ENCODE peak calls at places on chromosomes 12 and 14, in seven cellular contexts. M is uterus; X is mucosa of descending colon; Z is effector memory CD4-positive, alpha-beta T cell; U is WERI-Rb-1; C is heart left ventricle; A is endothelial cell of umbilical vein. Y is an unnamed sample. For H3K36me3, the result is how much of the 10 kb centered on the place peaks cover.

GRCh38 chr12:101027200-101027599 is 182.8 kb downstream of the SLC5A8 start:
- DNase-seq in M (no peak), U (peak), X (no peak), A (no peak), Z (no peak), C (no peak), Y (peak)

GRCh38 chr12:88947486-88948043 is 367.3 kb upstream of the KITLG start:
- DNase-seq in Z (no peak), A (no peak), X (no peak), U (no peak), C (no peak), M (no peak), Y (no peak)

GRCh38 chr12:14261096-14261495 is 104.4 kb upstream of the ATF7IP start:
- DNase-seq in A (no peak), M (peak), C (peak), U (no peak), Z (no peak), X (peak), Y (peak)

GRCh38 chr12:50200507-50201273 is 33.5 kb upstream of the CERS5 start:
- DNase-seq in A (no peak), U (no peak), Z (no peak), X (no peak), C (no peak), M (no peak), Y (no peak)

GRCh38 chr14:67964391-67964812 is 144.8 kb downstream of the RAD51B start:
- DNase-seq in X (no peak), Z (no peak), M (no peak), C (no peak), U (no peak), A (no peak), Y (no peak)

GRCh38 chr14:23861666-23862065 is 91.9 kb upstream of the DHRS4 start:
- DNase-seq in C (no peak), X (peak), Z (no peak), U (no peak), A (peak), M (no peak), Y (peak)

GRCh38 chr14:68637106-68638021 is 155.5 kb downstream of the ZFP36L1 start:
- DNase-seq in Z (no peak), C (peak), X (no peak), U (no peak), M (peak), A (no peak), Y (no peak)

GRCh38 chr12:22042981-22043669 is 2.9 kb upstream of the CMAS start:
- DNase-seq in X (peak), Z (no peak), U (no peak), C (no peak), A (no peak), M (no peak), Y (no peak)

GRCh38 chr14:104776961-104777807 is 18.4 kb downstream of the AKT1 start:
- DNase-seq in C (no peak), A (no peak), Z (no peak), M (no peak), U (no peak), X (no peak), Y (no peak)

GRCh38 chr14:56555921-56556570 is 23.6 kb upstream of the TMEM260 start:
- DNase-seq in C (no peak), Z (no peak), U (no peak), X (no peak), A (peak), M (no peak), Y (no peak)

GRCh38 chr14:77000340-77001235 is 27.9 kb downstream of the IRF2BPL start:
- DNase-seq in U (peak), M (peak), A (peak), Z (no peak), X (no peak), C (no peak), Y (no peak)

GRCh38 chr12:6450869-6451347 is 934 bp upstream of the TAPBPL start:
- DNase-seq in M (peak), U (peak), X (peak), C (no peak), A (no peak), Z (no peak), Y (no peak)

DNA sequence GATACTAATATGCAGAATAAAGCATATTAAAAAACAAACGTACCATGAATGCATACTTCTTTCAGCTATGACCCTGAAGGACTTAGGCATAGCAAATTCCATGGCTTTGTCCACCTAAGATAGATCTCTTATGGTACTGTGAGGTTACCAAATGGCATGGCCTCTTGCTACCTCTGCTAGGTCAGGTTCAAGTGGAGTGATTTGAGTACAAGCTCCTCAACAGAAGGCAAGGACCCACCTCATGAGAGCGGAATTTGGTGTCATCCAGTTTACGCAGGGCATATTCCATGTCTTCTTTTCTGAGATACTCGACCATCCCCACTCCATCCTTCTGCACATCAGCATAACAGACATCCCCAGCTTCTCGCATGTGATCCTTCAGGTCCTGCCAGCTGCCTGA is 5.8 kb downstream of the SRSF9 start:
- DNase-seq in A (no peak), Z (no peak), C (no peak), X (no peak), U (no peak), M (no peak), Y (no peak)
- H3K36me3 ChIP-seq in A (under half), Z (half or more), C (half or more), X (under half), U (half or more), M (under half), Y (half or more)

DNA sequence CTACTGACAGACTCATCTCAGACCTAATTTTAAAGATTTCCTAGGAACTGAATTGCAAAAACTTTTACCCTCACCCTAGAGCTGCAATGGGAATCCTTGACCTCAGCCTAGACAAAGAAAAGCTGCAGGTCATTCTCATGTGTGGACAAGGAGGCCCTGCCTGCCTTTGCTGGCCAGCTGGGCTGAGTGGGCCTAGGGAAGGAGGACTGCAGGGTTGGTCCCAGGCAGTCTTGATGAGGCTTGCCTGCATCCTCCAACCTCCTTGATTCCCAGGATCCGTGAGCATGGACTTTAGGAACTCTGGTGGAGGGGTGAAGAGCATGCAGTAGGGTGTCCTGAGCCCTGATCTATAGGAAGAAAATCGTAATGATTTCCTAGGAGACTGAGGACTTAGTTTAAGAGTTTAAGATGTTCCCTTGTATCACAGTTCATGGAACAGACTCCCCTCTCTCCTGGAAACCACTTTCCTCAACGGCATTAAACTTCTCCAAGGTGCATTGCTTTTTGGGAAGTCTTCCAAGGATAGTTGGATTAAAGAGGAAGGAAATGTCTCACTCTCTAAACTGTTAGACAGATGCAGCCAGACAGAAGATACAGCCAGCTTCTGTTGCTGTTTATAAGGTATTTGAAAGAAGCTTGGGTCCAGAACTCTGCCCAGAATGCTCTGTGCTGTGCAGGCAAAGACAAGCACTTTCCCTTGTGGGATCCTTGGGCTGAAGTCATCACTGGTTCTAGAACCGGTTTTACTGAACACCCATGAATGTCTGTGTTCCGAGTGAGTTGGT is 55.4 kb upstream of the DDX11 start:
- DNase-seq in M (no peak), X (no peak), A (peak), Z (no peak), U (no peak), C (no peak), Y (no peak)
- H3K36me3 ChIP-seq in M (under half), X (under half), A (under half), Z (under half), U (under half), C (under half), Y (under half)

GRCh38 chr12:108649668-108650067 is 16.0 kb upstream of the SELPLG start:
- DNase-seq in M (no peak), X (no peak), U (no peak), C (no peak), A (peak), Z (no peak), Y (no peak)

GRCh38 chr12:108647936-108648287 is 14.2 kb upstream of the SELPLG start:
- DNase-seq in X (no peak), Z (no peak), C (no peak), M (no peak), U (no peak), A (no peak), Y (no peak)

GRCh38 chr12:108649126-108649525 is 15.4 kb upstream of the SELPLG start:
- DNase-seq in Z (no peak), A (no peak), C (no peak), M (no peak), X (no peak), U (no peak), Y (no peak)

GRCh38 chr12:108647199-108647935 is 13.7 kb upstream of the SELPLG start:
- DNase-seq in U (no peak), C (no peak), A (no peak), M (no peak), Z (no peak), X (no peak), Y (no peak)

DNA sequence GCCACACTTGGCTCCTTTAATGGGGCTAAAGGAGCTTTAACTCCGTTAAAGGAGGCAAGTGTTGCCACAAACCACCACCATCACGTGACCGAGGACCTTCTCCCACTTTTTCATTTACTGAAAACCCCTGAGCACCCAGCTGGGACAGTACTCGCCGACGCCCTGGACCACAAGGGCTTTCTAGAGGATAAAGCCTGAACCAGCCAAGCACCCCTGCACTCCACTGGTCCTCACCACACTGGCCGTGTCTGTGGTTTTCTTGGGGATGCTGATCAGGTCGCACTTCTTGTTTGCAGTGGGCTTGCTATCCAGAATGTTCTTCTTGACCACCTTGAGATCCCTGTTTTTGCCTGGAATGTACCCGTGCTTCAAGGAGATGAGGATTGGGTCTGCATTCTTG is 14.7 kb upstream of the SELPLG start:
- DNase-seq in U (no peak), X (no peak), C (no peak), M (no peak), A (no peak), Z (no peak), Y (no peak)
- H3K36me3 ChIP-seq in U (half or more), X (under half), C (half or more), M (under half), A (under half), Z (under half), Y (half or more)

GRCh38 chr14:94288610-94289465 is 4.2 kb downstream of the SERPINA10 start:
- DNase-seq in M (no peak), C (no peak), A (no peak), U (no peak), Z (no peak), X (no peak), Y (no peak)
- H3K36me3 ChIP-seq in M (under half), C (under half), A (under half), U (under half), Z (under half), X (under half), Y (under half)

DNA sequence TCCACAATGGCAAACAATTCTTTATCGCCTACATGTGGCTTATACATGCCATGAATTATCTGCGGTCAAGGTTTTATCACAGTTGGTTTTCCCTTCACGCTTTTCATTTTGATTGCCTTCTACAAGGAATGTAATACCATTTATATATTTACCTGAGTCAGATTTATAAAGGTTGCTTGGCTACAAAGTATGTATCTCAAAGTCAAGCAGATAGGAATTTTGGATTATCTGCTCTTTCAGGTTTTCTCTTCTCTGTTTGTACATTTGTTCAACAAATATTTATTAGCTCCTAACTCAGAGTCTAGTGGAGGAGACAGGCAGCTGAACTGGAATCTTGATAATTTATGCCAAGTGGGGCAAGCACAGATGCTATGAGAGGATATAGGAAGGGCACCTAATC is 28.5 kb upstream of the CISTR start:
- DNase-seq in X (no peak), M (no peak), U (no peak), Z (no peak), A (no peak), C (no peak), Y (no peak)
- H3K36me3 ChIP-seq in X (under half), M (under half), U (under half), Z (under half), A (under half), C (under half), Y (under half)

Y was measured in BE2C.